ENCODE peak calls at places on chromosome 1, in ten cellular contexts. F is psoas muscle; J is IMR-90; E is GM12878; U is stomach; D is naive thymus-derived CD4-positive, alpha-beta T cell; Q is aorta; P is thoracic aorta; S is cardiac muscle cell; V is fibroblast of the aortic adventitia. Y is an unnamed sample.

GRCh38 chr1:228798548-228798947 is 63.3 kb downstream of the RHOU start:
- DNase-seq in E (no peak), U (no peak), S (no peak), P (no peak), V (peak; percentile 89), Q (no peak), D (no peak), F (no peak), J (no peak), Y (no peak)

GRCh38 chr1:223771814-223772770 is 59.8 kb downstream of the CAPN2 start:
- DNase-seq in J (peak; percentile 91), D (no peak), S (peak; percentile 77), E (no peak), V (peak; percentile 95), F (no peak), Q (no peak), P (peak; percentile 32), U (no peak), Y (no peak)

GRCh38 chr1:177945943-177946650 is 23.8 kb downstream of the SEC16B start:
- DNase-seq in U (peak; percentile 51), V (peak; percentile 72), F (peak; percentile 30), E (no peak), S (peak; percentile 68), D (no peak), P (no peak), J (peak; percentile 65), Q (no peak), Y (no peak)

GRCh38 chr1:63818567-63819340 is 44.9 kb downstream of the ROR1 start:
- DNase-seq in P (no peak), V (no peak), F (no peak), E (no peak), D (no peak), Q (no peak), U (no peak), S (no peak), J (no peak), Y (no peak)

GRCh38 chr1:13901041-13901440 is 201.1 kb downstream of the PRDM2 start:
- DNase-seq in D (no peak), V (no peak), Q (no peak), F (no peak), S (no peak), E (no peak), U (no peak), P (no peak), J (no peak), Y (peak; percentile 69)

GRCh38 chr1:5906116-5906515 is 86.1 kb downstream of the NPHP4 start:
- DNase-seq in V (no peak), Q (peak; percentile 37), J (no peak), U (no peak), E (no peak), P (no peak), F (no peak), D (no peak), S (no peak), Y (no peak)

GRCh38 chr1:231420959-231421615 is 1.0 kb downstream of the EGLN1 start:
- DNase-seq in J (peak; percentile 48), D (peak; percentile 27), V (peak; percentile 54), E (no peak), F (peak; percentile 56), Q (peak; percentile 84), S (peak; percentile 75), P (no peak), U (peak; percentile 52), Y (no peak)

GRCh38 chr1:207102659-207103058 is 1.4 kb upstream of the C4BPA start:
- DNase-seq in Q (no peak), E (no peak), P (no peak), J (no peak), D (no peak), F (no peak), V (no peak), S (no peak), U (no peak), Y (no peak)

GRCh38 chr1:10968411-10968826 is 44.0 kb upstream of the TARDBP start:
- DNase-seq in E (peak; percentile 50), D (no peak), U (no peak), V (no peak), S (no peak), Q (no peak), J (no peak), P (no peak), F (no peak), Y (peak; percentile 46)

GRCh38 chr1:156150107-156151000 is 3.0 kb upstream of the SEMA4A start:
- DNase-seq in F (no peak), D (no peak), S (no peak), V (no peak), U (no peak), P (no peak), Q (peak; percentile 80), J (no peak), E (no peak), Y (no peak)

GRCh38 chr1:156153362-156153761 is at the start of gene SEMA4A:
- DNase-seq in Q (no peak), D (no peak), F (no peak), V (no peak), S (no peak), J (no peak), U (peak; percentile 83), P (no peak), E (no peak), Y (peak; percentile 90)

GRCh38 chr1:156149374-156150106 is 3.8 kb upstream of the SEMA4A start:
- DNase-seq in U (no peak), F (no peak), E (peak; percentile 79), S (no peak), V (no peak), Q (peak; percentile 84), P (no peak), J (no peak), D (no peak), Y (no peak)

GRCh38 chr1:156152628-156153027 is 757 bp upstream of the SEMA4A start:
- DNase-seq in U (no peak), V (no peak), Q (peak; percentile 66), D (no peak), J (no peak), S (no peak), P (no peak), F (no peak), E (no peak), Y (no peak)

GRCh38 chr1:156151093-156151688 is 2.2 kb upstream of the SEMA4A start:
- DNase-seq in S (no peak), U (no peak), V (peak; percentile 32), Q (no peak), J (peak; percentile 62), E (peak; percentile 72), D (no peak), P (no peak), F (no peak), Y (no peak)
- H3K4me3 ChIP-seq in S (no peak overlapping the region), U (no peak overlapping the region), V (no peak overlapping the region), Q (no peak overlapping the region), J (no peak overlapping the region), E (peak overlapping the region; percentile 52), D (no peak overlapping the region), P (no peak overlapping the region), F (no peak overlapping the region), Y (no peak overlapping the region)

GRCh38 chr1:154757149-154757548 is 112.9 kb downstream of the KCNN3 start:
- DNase-seq in F (no peak), E (no peak), D (no peak), J (no peak), S (no peak), Q (no peak), P (no peak), U (peak; percentile 13), V (no peak), Y (no peak)

GRCh38 chr1:154759793-154760192 is 110.3 kb downstream of the KCNN3 start:
- DNase-seq in V (no peak), D (no peak), E (no peak), U (peak; percentile 9), P (no peak), Q (peak; percentile 15), F (no peak), S (no peak), J (no peak), Y (no peak)

GRCh38 chr1:154759196-154759595 is 110.9 kb downstream of the KCNN3 start:
- DNase-seq in P (no peak), V (no peak), E (no peak), U (peak; percentile 14), Q (peak; percentile 5), S (no peak), J (no peak), D (peak; percentile 66), F (no peak), Y (no peak)

GRCh38 chr1:154758346-154758745 is 111.7 kb downstream of the KCNN3 start:
- DNase-seq in J (no peak), Q (peak; percentile 38), U (peak; percentile 10), S (no peak), F (no peak), P (no peak), V (no peak), E (no peak), D (no peak), Y (no peak)

GRCh38 chr1:154760469-154760933 is 109.6 kb downstream of the KCNN3 start:
- DNase-seq in D (peak; percentile 79), U (peak; percentile 85), F (peak; percentile 45), S (peak; percentile 80), P (no peak), Q (peak; percentile 88), E (no peak), V (no peak), J (no peak), Y (no peak)
- H3K4me3 ChIP-seq in D (peak overlapping the region; percentile 47), U (peak overlapping the region; percentile 41), F (peak overlapping the region; percentile 50), S (peak overlapping the region; percentile 46), P (peak overlapping the region; percentile 62), Q (no peak overlapping the region), E (peak overlapping the region; percentile 34), V (no peak overlapping the region), J (no peak overlapping the region), Y (peak overlapping the region; percentile 5)

GRCh38 chr1:191174298-191174697 is 696.6 kb upstream of the BRINP3 start:
- DNase-seq in U (no peak), P (no peak), Q (no peak), V (no peak), E (peak; percentile 58), D (no peak), F (no peak), J (peak; percentile 3), S (no peak), Y (no peak)

DNA sequence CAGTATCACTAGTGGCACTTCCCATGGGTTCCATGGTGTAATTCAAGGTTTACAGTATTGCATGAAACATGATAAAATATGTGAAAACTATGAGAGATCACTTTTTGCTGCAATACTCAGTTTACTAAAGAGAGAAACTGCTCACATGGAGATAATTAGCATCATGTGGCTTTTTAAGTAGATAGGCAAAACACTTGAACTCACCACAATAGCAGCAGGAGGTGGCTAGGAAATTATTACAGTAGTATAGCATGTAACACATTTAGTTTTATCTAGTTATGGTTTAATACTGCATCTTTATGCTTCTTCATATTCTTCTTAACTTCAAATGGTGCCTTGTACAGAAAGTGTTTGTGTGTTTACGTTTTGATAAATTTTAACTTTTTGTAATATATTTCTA is 698.5 kb upstream of the BRINP3 start:
- DNase-seq in S (no peak), E (no peak), V (no peak), U (no peak), F (no peak), D (no peak), J (no peak), P (no peak), Q (no peak), Y (no peak)
- H3K4me3 ChIP-seq in S (no peak overlapping the region), E (no peak overlapping the region), V (no peak overlapping the region), U (no peak overlapping the region), F (no peak overlapping the region), D (no peak overlapping the region), J (no peak overlapping the region), P (no peak overlapping the region), Q (no peak overlapping the region), Y (no peak overlapping the region)

DNA sequence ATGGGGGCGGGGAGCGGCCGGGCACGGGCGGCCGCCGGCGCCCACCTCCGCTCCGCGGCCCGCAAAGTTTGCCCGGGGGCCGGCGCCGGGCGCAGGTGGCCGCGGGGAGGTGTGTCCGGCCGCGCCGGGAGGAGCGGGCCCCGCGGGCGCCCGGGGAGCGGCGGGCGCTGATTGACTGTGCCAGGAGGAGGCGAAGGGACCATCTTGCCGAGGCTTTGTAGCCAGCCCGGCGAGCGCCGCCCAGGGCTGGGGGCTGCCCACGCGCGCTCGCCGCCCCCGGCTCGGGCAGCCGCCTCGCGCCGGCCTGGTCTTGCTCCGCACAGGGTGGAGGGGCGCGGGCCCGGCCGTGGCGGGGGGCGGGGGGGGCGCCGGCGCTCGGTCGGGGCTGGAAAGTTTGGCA is 432 bp downstream of the EPHB2 start:
- DNase-seq in V (no peak), P (no peak), Q (no peak), E (no peak), J (no peak), U (no peak), F (no peak), D (no peak), S (peak; percentile 42), Y (no peak)
- H3K4me3 ChIP-seq in V (peak overlapping the region; percentile 72), P (peak overlapping the region; percentile 72), Q (peak overlapping the region; percentile 60), E (no peak overlapping the region), J (peak overlapping the region; percentile 70), U (peak overlapping the region; percentile 50), F (peak overlapping the region; percentile 57), D (no peak overlapping the region), S (peak overlapping the region; percentile 82), Y (no peak overlapping the region)

Y was measured in LNCaP clone FGC.